ENCODE peak calls at places on chromosomes 12 and 14, in nine cellular contexts. One of them, this sample, is unnamed.
A peak's percentile ranks its signal among the peaks of the same experiment; 100 is the strongest.

GRCh38 chr14:79293482-79293881 is 917.8 kb downstream of the DIO2 start:
- DNase-seq in body of pancreas: no peak
- DNase-seq in CD8-positive, alpha-beta T cell: no peak
- DNase-seq in mesendoderm: no peak
- DNase-seq in neuronal stem cell: no peak
- DNase-seq in OCI-LY7: no peak
- DNase-seq in AG04450: no peak
- DNase-seq in fibroblast of pulmonary artery: no peak
- DNase-seq in breast epithelium: no peak
- DNase-seq in this sample: no peak

GRCh38 chr12:9751204-9752144 is 9.2 kb downstream of the CD69 start:
- DNase-seq in body of pancreas: no peak
- DNase-seq in CD8-positive, alpha-beta T cell: no peak
- DNase-seq in mesendoderm: peak; percentile 25
- DNase-seq in neuronal stem cell: no peak
- DNase-seq in OCI-LY7: peak; percentile 67
- DNase-seq in AG04450: no peak
- DNase-seq in fibroblast of pulmonary artery: peak; percentile 35
- DNase-seq in breast epithelium: no peak
- DNase-seq in this sample: peak; percentile 36

GRCh38 chr12:32671930-32672785 is 6.9 kb upstream of the DNM1L start:
- DNase-seq in body of pancreas: peak; percentile 73
- DNase-seq in CD8-positive, alpha-beta T cell: no peak
- DNase-seq in mesendoderm: peak; percentile 70
- DNase-seq in neuronal stem cell: peak; percentile 24
- DNase-seq in OCI-LY7: peak; percentile 89
- DNase-seq in AG04450: peak; percentile 67
- DNase-seq in fibroblast of pulmonary artery: peak; percentile 87
- DNase-seq in breast epithelium: no peak
- DNase-seq in this sample: peak; percentile 61

GRCh38 chr12:76277480-76277879 is 70.7 kb downstream of the BBS10 start:
- DNase-seq in body of pancreas: peak; percentile 8
- DNase-seq in CD8-positive, alpha-beta T cell: no peak
- DNase-seq in mesendoderm: no peak
- DNase-seq in neuronal stem cell: no peak
- DNase-seq in OCI-LY7: no peak
- DNase-seq in AG04450: peak; percentile 67
- DNase-seq in fibroblast of pulmonary artery: peak; percentile 74
- DNase-seq in breast epithelium: no peak
- DNase-seq in this sample: peak; percentile 49

GRCh38 chr12:7935773-7936581 is at the start of gene SLC2A3:
- DNase-seq in body of pancreas: peak; percentile 58
- DNase-seq in CD8-positive, alpha-beta T cell: peak; percentile 81
- DNase-seq in mesendoderm: peak; percentile 97
- DNase-seq in neuronal stem cell: peak; percentile 59
- DNase-seq in OCI-LY7: peak; percentile 79
- DNase-seq in AG04450: peak; percentile 88
- DNase-seq in fibroblast of pulmonary artery: peak; percentile 95
- DNase-seq in breast epithelium: no peak
- DNase-seq in this sample: peak; percentile 57

GRCh38 chr12:29030006-29030405 is 119.1 kb upstream of the FAR2 start:
- DNase-seq in body of pancreas: no peak
- DNase-seq in CD8-positive, alpha-beta T cell: no peak
- DNase-seq in mesendoderm: no peak
- DNase-seq in neuronal stem cell: no peak
- DNase-seq in OCI-LY7: no peak
- DNase-seq in AG04450: no peak
- DNase-seq in fibroblast of pulmonary artery: no peak
- DNase-seq in breast epithelium: no peak
- DNase-seq in this sample: peak; percentile 27

GRCh38 chr14:59018978-59019377 is 169.5 kb upstream of the DAAM1 start:
- DNase-seq in body of pancreas: no peak
- DNase-seq in CD8-positive, alpha-beta T cell: no peak
- DNase-seq in mesendoderm: peak; percentile 75
- DNase-seq in neuronal stem cell: no peak
- DNase-seq in OCI-LY7: no peak
- DNase-seq in AG04450: no peak
- DNase-seq in fibroblast of pulmonary artery: peak; percentile 18
- DNase-seq in breast epithelium: no peak
- DNase-seq in this sample: peak; percentile 9

GRCh38 chr14:24337824-24338175 is 2.0 kb downstream of the RIPK3 start:
- DNase-seq in body of pancreas: no peak
- DNase-seq in CD8-positive, alpha-beta T cell: no peak
- DNase-seq in mesendoderm: no peak
- DNase-seq in neuronal stem cell: no peak
- DNase-seq in OCI-LY7: no peak
- DNase-seq in AG04450: no peak
- DNase-seq in fibroblast of pulmonary artery: no peak
- DNase-seq in breast epithelium: no peak
- DNase-seq in this sample: no peak

GRCh38 chr14:95156765-95157194 is 549 bp downstream of the DICER1 start:
- DNase-seq in body of pancreas: peak; percentile 42
- DNase-seq in CD8-positive, alpha-beta T cell: peak; percentile 30
- DNase-seq in mesendoderm: no peak
- DNase-seq in neuronal stem cell: no peak
- DNase-seq in OCI-LY7: peak; percentile 48
- DNase-seq in AG04450: no peak
- DNase-seq in fibroblast of pulmonary artery: no peak
- DNase-seq in breast epithelium: no peak
- DNase-seq in this sample: peak; percentile 40

GRCh38 chr12:52313461-52313860 is 7.7 kb downstream of the KRT83 start:
- DNase-seq in body of pancreas: no peak
- DNase-seq in CD8-positive, alpha-beta T cell: no peak
- DNase-seq in mesendoderm: no peak
- DNase-seq in neuronal stem cell: no peak
- DNase-seq in OCI-LY7: no peak
- DNase-seq in AG04450: no peak
- DNase-seq in fibroblast of pulmonary artery: no peak
- DNase-seq in breast epithelium: no peak
- DNase-seq in this sample: no peak

GRCh38 chr14:71355324-71356201 is 448.3 kb downstream of the PCNX1 start:
- DNase-seq in body of pancreas: peak; percentile 47
- DNase-seq in CD8-positive, alpha-beta T cell: no peak
- DNase-seq in mesendoderm: no peak
- DNase-seq in neuronal stem cell: no peak
- DNase-seq in OCI-LY7: no peak
- DNase-seq in AG04450: no peak
- DNase-seq in fibroblast of pulmonary artery: peak; percentile 74
- DNase-seq in breast epithelium: no peak
- DNase-seq in this sample: peak; percentile 62

DNA sequence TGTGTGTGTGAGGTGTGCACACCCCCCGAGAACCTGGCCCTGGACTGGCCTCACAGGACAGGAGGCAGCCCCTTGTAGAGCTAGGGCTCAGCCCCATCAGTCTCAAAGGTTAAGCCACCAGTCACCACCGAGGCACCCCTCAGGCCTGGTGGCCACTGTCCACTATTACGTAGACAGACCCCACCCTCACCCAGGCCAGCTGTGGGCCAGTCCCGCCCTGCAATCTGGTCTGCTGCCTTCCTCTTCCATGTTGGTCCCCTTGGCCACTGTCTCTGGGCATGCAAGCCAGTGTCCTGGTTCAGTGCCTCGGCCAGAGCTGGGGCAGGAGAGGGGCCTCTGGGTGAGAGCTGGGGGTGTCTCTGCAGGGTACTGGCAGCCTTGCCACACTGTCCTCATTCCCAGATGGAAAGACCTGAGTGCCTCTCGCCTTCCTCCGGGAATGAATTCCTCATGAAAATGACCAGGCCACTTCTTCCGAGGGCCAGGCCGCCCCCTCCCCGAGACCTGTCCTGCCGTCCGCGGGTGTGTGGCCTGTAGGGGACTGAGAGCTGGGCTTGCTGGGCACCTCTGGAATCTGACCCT is 897 bp upstream of the TEX22 start:
- DNase-seq in body of pancreas: no peak
- DNase-seq in CD8-positive, alpha-beta T cell: no peak
- DNase-seq in mesendoderm: no peak
- DNase-seq in neuronal stem cell: no peak
- DNase-seq in OCI-LY7: no peak
- DNase-seq in AG04450: no peak
- DNase-seq in fibroblast of pulmonary artery: no peak
- DNase-seq in breast epithelium: no peak
- DNase-seq in this sample: no peak
- H3K4me3 ChIP-seq in body of pancreas: peak overlapping the region; percentile 20
- H3K4me3 ChIP-seq in CD8-positive, alpha-beta T cell: peak overlapping the region; percentile 76
- H3K4me3 ChIP-seq in mesendoderm: no peak overlapping the region
- H3K4me3 ChIP-seq in neuronal stem cell: peak overlapping the region; percentile 52
- H3K4me3 ChIP-seq in OCI-LY7: peak overlapping the region; percentile 86
- H3K4me3 ChIP-seq in AG04450: no peak overlapping the region
- H3K4me3 ChIP-seq in fibroblast of pulmonary artery: no peak overlapping the region
- H3K4me3 ChIP-seq in breast epithelium: peak overlapping the region; percentile 88
- H3K4me3 ChIP-seq in this sample: peak overlapping the region; percentile 66

DNA sequence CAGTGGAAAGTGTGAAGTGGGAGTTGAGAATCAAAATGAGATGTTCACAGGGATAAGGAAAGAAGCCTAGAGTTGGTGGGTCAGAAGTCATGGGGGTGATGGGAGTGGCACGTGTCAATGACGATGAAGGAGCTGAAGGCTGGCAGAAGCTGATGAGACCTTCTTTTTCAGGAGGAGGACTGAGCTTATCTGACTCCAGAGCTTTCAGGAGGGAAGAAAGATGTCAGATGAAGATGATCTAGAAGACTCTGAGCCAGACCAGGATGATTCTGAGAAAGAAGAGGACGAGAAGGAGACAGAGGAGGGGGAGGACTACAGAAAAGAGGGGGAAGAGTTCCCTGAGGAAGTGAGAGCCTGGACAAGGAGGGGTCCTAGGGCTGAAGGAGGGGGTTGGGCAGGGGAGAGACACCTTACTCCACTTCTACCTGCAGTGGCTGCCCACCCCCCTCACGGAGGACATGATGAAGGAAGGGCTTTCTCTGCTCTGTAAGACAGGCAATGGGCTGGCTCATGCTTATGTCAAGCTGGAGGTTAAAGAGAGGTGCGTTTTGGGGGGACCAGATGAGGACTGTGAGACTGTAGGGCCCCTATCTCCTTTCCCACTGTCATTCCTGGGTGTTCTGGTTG is 905 bp downstream of the LRRC23 start:
- DNase-seq in body of pancreas: no peak
- DNase-seq in CD8-positive, alpha-beta T cell: no peak
- DNase-seq in mesendoderm: no peak
- DNase-seq in neuronal stem cell: no peak
- DNase-seq in OCI-LY7: no peak
- DNase-seq in AG04450: no peak
- DNase-seq in fibroblast of pulmonary artery: no peak
- DNase-seq in breast epithelium: no peak
- DNase-seq in this sample: no peak
- H3K4me3 ChIP-seq in body of pancreas: no peak overlapping the region
- H3K4me3 ChIP-seq in CD8-positive, alpha-beta T cell: peak overlapping the region; percentile 64
- H3K4me3 ChIP-seq in mesendoderm: no peak overlapping the region
- H3K4me3 ChIP-seq in neuronal stem cell: peak overlapping the region; percentile 72
- H3K4me3 ChIP-seq in OCI-LY7: peak overlapping the region; percentile 81
- H3K4me3 ChIP-seq in AG04450: peak overlapping the region; percentile 96
- H3K4me3 ChIP-seq in fibroblast of pulmonary artery: peak overlapping the region; percentile 81
- H3K4me3 ChIP-seq in breast epithelium: no peak overlapping the region
- H3K4me3 ChIP-seq in this sample: peak overlapping the region; percentile 79

DNA sequence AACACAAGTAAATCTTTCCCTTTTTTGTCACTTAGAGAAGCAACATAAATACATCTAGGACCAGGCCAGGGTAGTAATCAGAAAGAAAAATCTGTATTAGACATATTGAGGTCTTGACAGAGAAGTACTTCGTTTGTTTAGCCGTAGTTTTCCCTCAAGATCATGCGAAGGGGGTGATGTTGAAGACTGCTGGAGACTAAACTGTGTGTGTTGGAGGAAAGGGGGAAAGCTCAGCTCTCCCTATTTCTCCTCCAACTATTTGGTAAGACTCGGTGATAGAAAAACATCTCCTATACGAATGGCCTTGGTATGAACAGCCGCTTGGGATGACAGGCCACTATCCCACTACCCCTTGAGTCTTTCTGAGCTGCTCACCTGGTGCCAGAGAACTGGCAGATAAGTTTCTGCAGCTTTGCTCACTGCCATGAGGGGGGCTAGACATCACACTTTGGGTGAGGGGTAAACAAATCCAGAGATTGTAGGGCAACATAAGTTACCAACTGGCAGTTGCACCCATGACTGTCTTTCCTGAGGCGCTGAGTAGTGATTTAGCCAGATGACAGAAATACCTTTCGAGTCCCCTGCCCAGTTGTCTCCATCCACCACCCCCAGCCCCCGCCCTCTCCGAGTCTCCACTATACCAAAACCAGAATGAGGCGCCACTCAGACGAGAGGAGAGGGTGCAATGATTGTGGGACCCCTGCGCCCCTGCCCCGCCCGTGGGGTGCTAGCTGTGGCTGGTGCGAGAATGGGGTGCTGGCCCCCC is 685 bp downstream of the VAMP1 start:
- DNase-seq in body of pancreas: no peak
- DNase-seq in CD8-positive, alpha-beta T cell: no peak
- DNase-seq in mesendoderm: peak; percentile 43
- DNase-seq in neuronal stem cell: no peak
- DNase-seq in OCI-LY7: peak; percentile 54
- DNase-seq in AG04450: no peak
- DNase-seq in fibroblast of pulmonary artery: no peak
- DNase-seq in breast epithelium: no peak
- DNase-seq in this sample: no peak
- H3K4me3 ChIP-seq in body of pancreas: peak overlapping the region; percentile 56
- H3K4me3 ChIP-seq in CD8-positive, alpha-beta T cell: peak overlapping the region; percentile 88
- H3K4me3 ChIP-seq in mesendoderm: peak overlapping the region; percentile 74
- H3K4me3 ChIP-seq in neuronal stem cell: peak overlapping the region; percentile 82
- H3K4me3 ChIP-seq in OCI-LY7: peak overlapping the region; percentile 86
- H3K4me3 ChIP-seq in AG04450: peak overlapping the region; percentile 84
- H3K4me3 ChIP-seq in fibroblast of pulmonary artery: peak overlapping the region; percentile 84
- H3K4me3 ChIP-seq in breast epithelium: peak overlapping the region; percentile 68
- H3K4me3 ChIP-seq in this sample: peak overlapping the region; percentile 62

GRCh38 chr14:98582276-98582675 is 689.7 kb downstream of the BCL11B start:
- DNase-seq in body of pancreas: no peak
- DNase-seq in CD8-positive, alpha-beta T cell: no peak
- DNase-seq in mesendoderm: no peak
- DNase-seq in neuronal stem cell: no peak
- DNase-seq in OCI-LY7: no peak
- DNase-seq in AG04450: no peak
- DNase-seq in fibroblast of pulmonary artery: no peak
- DNase-seq in breast epithelium: no peak
- DNase-seq in this sample: no peak
- H3K4me3 ChIP-seq in body of pancreas: no peak overlapping the region
- H3K4me3 ChIP-seq in CD8-positive, alpha-beta T cell: no peak overlapping the region
- H3K4me3 ChIP-seq in mesendoderm: no peak overlapping the region
- H3K4me3 ChIP-seq in neuronal stem cell: no peak overlapping the region
- H3K4me3 ChIP-seq in OCI-LY7: no peak overlapping the region
- H3K4me3 ChIP-seq in AG04450: no peak overlapping the region
- H3K4me3 ChIP-seq in fibroblast of pulmonary artery: no peak overlapping the region
- H3K4me3 ChIP-seq in breast epithelium: no peak overlapping the region
- H3K4me3 ChIP-seq in this sample: no peak overlapping the region

GRCh38 chr14:37587881-37588666 is 7.0 kb downstream of the FOXA1 start:
- DNase-seq in body of pancreas: no peak
- DNase-seq in CD8-positive, alpha-beta T cell: no peak
- DNase-seq in mesendoderm: peak; percentile 66
- DNase-seq in neuronal stem cell: no peak
- DNase-seq in OCI-LY7: no peak
- DNase-seq in AG04450: no peak
- DNase-seq in fibroblast of pulmonary artery: no peak
- DNase-seq in breast epithelium: no peak
- DNase-seq in this sample: peak; percentile 60
- H3K4me3 ChIP-seq in body of pancreas: no peak overlapping the region
- H3K4me3 ChIP-seq in CD8-positive, alpha-beta T cell: no peak overlapping the region
- H3K4me3 ChIP-seq in mesendoderm: peak overlapping the region; percentile 32
- H3K4me3 ChIP-seq in neuronal stem cell: peak overlapping the region; percentile 56
- H3K4me3 ChIP-seq in OCI-LY7: no peak overlapping the region
- H3K4me3 ChIP-seq in AG04450: no peak overlapping the region
- H3K4me3 ChIP-seq in fibroblast of pulmonary artery: no peak overlapping the region
- H3K4me3 ChIP-seq in breast epithelium: no peak overlapping the region
- H3K4me3 ChIP-seq in this sample: peak overlapping the region; percentile 62

This sample was measured in epithelial cell of esophagus.